ENCODE peak calls at places on chromosomes 13 and 19, in six cellular contexts. E, J, I, T, S and V are unnamed samples.

GRCh38 chr19:13119654-13120053 is 1.6 kb downstream of the NACC1 start:
- DNase-seq in S (no peak), T (no peak), E (no peak), I (no peak), J (no peak), V (no peak)

GRCh38 chr13:23813635-23814034 is 75.6 kb downstream of the MIPEP start:
- DNase-seq in T (no peak), J (no peak), I (no peak), S (no peak), E (no peak), V (no peak)

GRCh38 chr13:99029576-99029975 is 51.7 kb upstream of the DOCK9 start:
- DNase-seq in T (no peak), S (no peak), I (no peak), E (no peak), J (no peak), V (no peak)

GRCh38 chr13:39107484-39108040 is 69.3 kb downstream of the NHLRC3 start:
- DNase-seq in E (no peak), I (no peak), J (no peak), T (no peak), S (no peak), V (no peak)

GRCh38 chr19:6602729-6603114 is 11.8 kb upstream of the CD70 start:
- DNase-seq in I (no peak), T (no peak), S (no peak), J (no peak), E (no peak), V (no peak)

GRCh38 chr13:32984857-32985626 is 31.2 kb upstream of the KL start:
- DNase-seq in S (no peak), E (no peak), T (no peak), J (no peak), I (no peak), V (no peak)

GRCh38 chr19:50562329-50562728 is 5.9 kb downstream of the LRRC4B start:
- DNase-seq in S (no peak), J (no peak), E (no peak), T (no peak), I (no peak), V (no peak)

GRCh38 chr19:53086949-53087348 is 16.3 kb downstream of the ZNF160 start:
- DNase-seq in J (no peak), T (no peak), I (no peak), S (no peak), E (no peak), V (no peak)

GRCh38 chr19:39304185-39304513 is 7.9 kb downstream of the IFNL1 start:
- DNase-seq in I (no peak), E (no peak), T (no peak), J (no peak), S (no peak), V (no peak)